ENCODE peak calls at places on chromosomes 6 and 20, in eight cellular contexts. W is tibial nerve, P is IMR-90, R is suprapubic skin, S is ovary, Q is esophagus muscularis mucosa, X is stomach, L is upper lobe of left lung. O is an unnamed sample.

GRCh38 chr20:13883425-13883824 is 98.6 kb downstream of the NDUFAF5 start:
- DNase-seq in W (no peak), P (no peak), R (no peak), S (no peak), Q (no peak), X (no peak), L (no peak), O (no peak)

GRCh38 chr6:2940010-2940850 is 31.1 kb downstream of the SERPINB6 start:
- DNase-seq in W (no peak), P (no peak), R (no peak), S (no peak), Q (peak), X (peak), L (no peak), O (peak)

GRCh38 chr20:46333136-46333991 is 25.1 kb upstream of the CDH22 start:
- DNase-seq in W (no peak), P (no peak), R (no peak), S (no peak), Q (no peak), X (no peak), L (peak), O (no peak)

GRCh38 chr20:8082025-8082424 is 50.0 kb upstream of the PLCB1 start:
- DNase-seq in W (no peak), P (no peak), R (no peak), S (no peak), Q (no peak), X (no peak), L (no peak), O (no peak)

GRCh38 chr6:17120019-17120418 is 18.2 kb downstream of the STMND1 start:
- DNase-seq in W (no peak), P (peak), R (no peak), S (no peak), Q (no peak), X (no peak), L (no peak), O (no peak)

GRCh38 chr20:2708073-2708415 is 15.5 kb downstream of the EBF4 start:
- DNase-seq in W (no peak), P (no peak), R (no peak), S (no peak), Q (peak), X (no peak), L (peak), O (no peak)

GRCh38 chr6:165705941-165706340 is 42.9 kb upstream of the PDE10A start:
- DNase-seq in W (no peak), P (no peak), R (no peak), S (no peak), Q (no peak), X (no peak), L (no peak), O (no peak)

GRCh38 chr6:76752841-76753240 is 680.4 kb upstream of the IMPG1 start:
- DNase-seq in W (no peak), P (no peak), R (no peak), S (no peak), Q (no peak), X (no peak), L (no peak), O (no peak)

GRCh38 chr6:112651239-112651638 is 304.1 kb downstream of the RFPL4B start:
- DNase-seq in W (no peak), P (no peak), R (no peak), S (no peak), Q (no peak), X (no peak), L (no peak), O (no peak)

GRCh38 chr6:134041093-134041492 is 11.3 kb downstream of the SLC2A12 start:
- DNase-seq in W (no peak), P (peak), R (no peak), S (no peak), Q (no peak), X (no peak), L (no peak), O (no peak)

GRCh38 chr6:53461682-53462081 is 83.2 kb downstream of the GCLC start:
- DNase-seq in W (no peak), P (no peak), R (no peak), S (no peak), Q (no peak), X (no peak), L (no peak), O (peak)

GRCh38 chr6:165967768-165968408 is 199.8 kb downstream of the TBXT start:
- DNase-seq in W (no peak), P (peak), R (no peak), S (no peak), Q (no peak), X (no peak), L (no peak), O (no peak)

GRCh38 chr6:51830666-51831065 is 256.7 kb downstream of the PKHD1 start:
- DNase-seq in W (no peak), P (no peak), R (no peak), S (no peak), Q (no peak), X (no peak), L (no peak), O (no peak)

GRCh38 chr20:62501801-62502495 is 26.2 kb upstream of the GATA5 start:
- DNase-seq in W (no peak), P (peak), R (no peak), S (no peak), Q (no peak), X (no peak), L (no peak), O (no peak)

GRCh38 chr20:19137641-19138040 is 74.8 kb upstream of the SLC24A3 start:
- DNase-seq in W (no peak), P (no peak), R (no peak), S (no peak), Q (no peak), X (no peak), L (no peak), O (no peak)

GRCh38 chr6:158561247-158561884 is 1.5 kb downstream of the TMEM181 start:
- DNase-seq in W (no peak), P (no peak), R (no peak), S (no peak), Q (no peak), X (no peak), L (no peak), O (no peak)

GRCh38 chr6:112482373-112482772 is 135.2 kb downstream of the RFPL4B start:
- DNase-seq in W (no peak), P (no peak), R (no peak), S (no peak), Q (no peak), X (no peak), L (no peak), O (no peak)

GRCh38 chr6:14791525-14791924 is 454.3 kb upstream of the JARID2 start:
- DNase-seq in W (no peak), P (peak), R (no peak), S (no peak), Q (no peak), X (no peak), L (no peak), O (no peak)

GRCh38 chr20:50982372-50982771 is 23.8 kb downstream of the MOCS3 start:
- DNase-seq in W (no peak), P (peak), R (peak), S (no peak), Q (no peak), X (peak), L (no peak), O (peak)

GRCh38 chr6:113927001-113927400 is 43.9 kb downstream of the HDAC2 start:
- DNase-seq in W (no peak), P (no peak), R (no peak), S (no peak), Q (no peak), X (no peak), L (no peak), O (no peak)

GRCh38 chr6:22668307-22668706 is 98.9 kb downstream of the HDGFL1 start:
- DNase-seq in W (no peak), P (peak), R (no peak), S (peak), Q (no peak), X (no peak), L (no peak), O (no peak)

GRCh38 chr6:90450268-90450953 is 136.5 kb downstream of the MAP3K7 start:
- DNase-seq in W (no peak), P (no peak), R (no peak), S (no peak), Q (no peak), X (no peak), L (no peak), O (no peak)

GRCh38 chr6:2990179-2990931 is 9.3 kb upstream of the NQO2 start:
- DNase-seq in W (no peak), P (no peak), R (no peak), S (no peak), Q (no peak), X (no peak), L (no peak), O (peak)

DNA sequence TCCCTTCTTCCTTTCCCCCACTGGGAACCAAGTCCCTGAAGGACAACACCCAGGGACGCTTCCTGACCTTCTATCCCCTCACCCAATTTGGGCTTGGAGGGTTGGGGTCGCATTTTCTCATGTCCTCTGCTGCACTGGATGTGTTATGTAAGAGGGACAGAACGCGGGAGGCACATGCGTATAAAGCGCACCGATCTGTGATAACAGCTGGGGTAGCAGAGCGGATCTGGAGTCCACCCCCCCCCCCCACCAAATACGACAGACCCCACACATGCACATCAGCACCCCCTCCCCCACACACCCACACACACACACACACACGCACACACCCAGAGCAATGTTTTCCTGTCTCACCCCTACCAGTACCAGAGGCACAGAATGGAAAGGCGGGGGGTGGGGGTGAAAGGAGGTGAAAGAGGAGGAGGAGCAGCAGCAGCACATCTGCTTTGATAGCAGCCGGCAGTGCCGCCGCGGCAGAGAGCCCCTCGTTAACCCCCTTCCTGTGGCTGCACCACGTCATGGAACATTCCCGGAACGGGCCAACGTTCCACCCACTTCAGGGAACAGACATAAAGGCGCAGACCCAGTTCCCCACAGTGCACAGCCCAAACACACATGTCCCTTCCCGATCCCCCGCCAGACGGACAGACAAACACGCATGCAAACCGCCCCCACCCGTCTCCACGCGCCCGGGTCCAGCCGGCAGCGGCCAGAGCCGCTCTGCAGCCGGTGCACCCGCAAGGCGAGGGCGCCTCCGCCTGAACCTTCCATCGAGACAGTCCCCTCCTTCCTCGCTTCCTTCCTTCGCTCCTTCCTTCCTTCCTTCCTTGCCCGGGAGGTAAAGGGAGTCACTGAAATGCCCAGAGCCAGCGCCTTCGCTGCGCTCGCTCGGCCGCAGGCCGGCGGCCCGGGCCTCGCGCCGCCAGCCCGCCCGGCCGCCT is 580 bp downstream of the HIVEP2 start:
- DNase-seq in W (peak), P (peak), R (peak), S (peak), Q (peak), X (peak), L (peak), O (peak)
- TF ChIP-seq POLR2A in W (peak), P (peak), R (peak), S (peak), Q (peak), X (no peak), L (peak), O (peak)

GRCh38 chr6:35425284-35425683 is 26.9 kb upstream of the FANCE start:
- DNase-seq in W (no peak), P (peak), R (no peak), S (no peak), Q (no peak), X (no peak), L (no peak), O (no peak)
- H3K27ac ChIP-seq in W (peak), P (peak), R (no peak), S (no peak), Q (no peak), X (no peak), L (peak), O (no peak)

DNA sequence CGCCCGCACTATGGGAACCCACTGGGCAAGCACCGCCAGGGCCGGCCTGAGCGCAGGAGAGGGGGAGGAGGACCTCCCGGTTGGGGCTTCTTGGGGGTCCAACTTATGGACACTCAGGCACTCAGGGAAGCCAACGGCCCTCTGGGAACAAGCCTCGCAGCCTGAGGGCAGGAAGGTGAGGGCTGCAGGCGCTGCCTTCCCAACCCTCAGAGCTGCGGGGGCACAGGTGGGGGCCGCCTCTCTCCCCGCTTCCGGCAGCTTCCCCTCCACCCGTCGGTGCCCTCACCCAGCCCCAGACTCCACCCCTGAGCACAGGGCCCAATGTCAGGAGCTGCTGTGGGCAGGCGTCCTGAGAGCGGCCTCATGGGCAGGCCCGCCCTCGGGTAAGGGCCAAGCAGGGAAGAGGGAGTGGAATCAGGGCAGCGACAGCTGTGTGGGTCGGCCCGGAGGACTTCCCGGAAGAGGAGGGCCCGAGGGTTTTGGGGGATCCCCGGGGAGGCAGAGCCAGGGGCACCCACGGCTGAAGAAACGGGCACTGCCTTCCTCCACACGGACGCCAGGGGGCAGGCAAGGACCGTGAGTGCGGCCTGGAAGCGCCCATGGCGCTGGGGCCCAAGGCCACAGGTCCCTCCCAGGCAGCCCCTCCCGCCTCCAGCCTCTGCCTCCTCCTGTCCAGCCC is 488 bp upstream of the PTK6 start:
- DNase-seq in W (peak), P (peak), R (peak), S (peak), Q (peak), X (peak), L (peak), O (peak)
- TF ChIP-seq POLR2A in W (no peak), P (peak), R (peak), S (no peak), Q (no peak), X (no peak), L (peak), O (peak)

GRCh38 chr20:61343934-61344333 is 91.9 kb downstream of the CDH4 start:
- DNase-seq in W (no peak), P (no peak), R (no peak), S (no peak), Q (no peak), X (no peak), L (no peak), O (no peak)
- H3K27ac ChIP-seq in W (no peak), P (no peak), R (no peak), S (no peak), Q (no peak), X (no peak), L (no peak), O (no peak)

GRCh38 chr6:153027480-153027879 is 25.0 kb upstream of the MTRF1L start:
- DNase-seq in W (no peak), P (no peak), R (no peak), S (no peak), Q (no peak), X (no peak), L (no peak), O (no peak)
- TF ChIP-seq POLR2A in W (no peak), P (no peak), R (no peak), S (no peak), Q (no peak), X (no peak), L (no peak), O (no peak)

DNA sequence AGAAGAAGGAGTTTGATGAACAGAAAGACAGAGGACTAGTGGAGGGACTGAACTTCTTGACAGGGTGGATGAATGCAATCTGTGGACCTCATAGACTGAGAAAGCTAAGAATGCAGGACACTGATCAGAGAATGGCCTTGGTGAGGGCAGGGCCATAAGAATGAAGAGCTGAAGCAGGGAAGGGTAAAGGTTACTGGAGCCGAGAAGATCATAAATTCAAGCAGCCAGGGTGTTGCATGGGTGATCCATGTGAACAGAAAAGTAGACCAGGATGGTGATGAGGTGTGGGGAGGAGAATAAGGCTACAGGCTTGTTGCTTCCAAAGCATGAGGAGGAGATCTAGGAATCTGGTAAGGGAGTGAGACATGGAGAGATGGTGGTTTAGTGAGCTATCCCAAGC is 295.9 kb downstream of the ADGB start:
- DNase-seq in W (no peak), P (no peak), R (no peak), S (no peak), Q (no peak), X (no peak), L (no peak), O (no peak)
- H3K27ac ChIP-seq in W (no peak), P (no peak), R (no peak), S (no peak), Q (no peak), X (no peak), L (no peak), O (no peak)

GRCh38 chr6:41683460-41684310 is 45.4 kb downstream of the MDFI start:
- DNase-seq in W (peak), P (peak), R (peak), S (peak), Q (peak), X (peak), L (peak), O (peak)
- TF ChIP-seq POLR2A in W (no peak), P (peak), R (no peak), S (no peak), Q (no peak), X (no peak), L (peak), O (no peak)

O was measured in Peyer's patch.